ENCODE peak calls at places on chromosomes 16 and 17, in nine cellular contexts. T is lower leg skin, L is GM12878, P is spleen, R is sigmoid colon, B is IMR-90, J is tibial nerve, N is H54, M is A549. Z is an unnamed sample.
A peak's percentile ranks its signal among the peaks of the same experiment; 100 is the strongest.

GRCh38 chr16:19804538-19805323 is 79.9 kb downstream of the GPRC5B start:
- DNase-seq in M (no peak), R (peak; percentile 80), N (no peak), J (peak; percentile 43), T (peak; percentile 48), B (no peak), L (no peak), P (no peak), Z (no peak)

GRCh38 chr17:42613699-42614295 is 4.3 kb downstream of the TUBG1 start:
- DNase-seq in T (no peak), P (no peak), N (no peak), R (no peak), L (no peak), M (no peak), B (no peak), J (no peak), Z (no peak)

GRCh38 chr17:6755731-6756184 is at the start of gene XAF1:
- DNase-seq in J (peak; percentile 34), L (peak; percentile 40), T (peak; percentile 35), N (no peak), B (peak; percentile 33), R (peak; percentile 68), M (no peak), P (peak; percentile 84), Z (no peak)

GRCh38 chr17:65548570-65548969 is 12.9 kb downstream of the AXIN2 start:
- DNase-seq in M (no peak), L (no peak), P (peak; percentile 2), T (no peak), R (no peak), B (no peak), J (no peak), N (no peak), Z (no peak)

GRCh38 chr16:1075546-1075945 is 3.0 kb downstream of the SSTR5 start:
- DNase-seq in R (no peak), M (no peak), J (no peak), T (no peak), B (no peak), N (no peak), L (no peak), P (no peak), Z (no peak)

GRCh38 chr17:2631211-2631610 is 37.8 kb downstream of the PAFAH1B1 start:
- DNase-seq in M (no peak), L (no peak), B (no peak), N (no peak), P (no peak), R (no peak), J (no peak), T (no peak), Z (no peak)

GRCh38 chr16:17459903-17460521 is 10.7 kb downstream of the XYLT1 start:
- DNase-seq in B (no peak), J (peak; percentile 45), P (peak; percentile 76), M (no peak), T (no peak), R (no peak), L (no peak), N (no peak), Z (no peak)

GRCh38 chr16:3009568-3010390 is 2.9 kb upstream of the CLDN9 start:
- DNase-seq in J (no peak), T (no peak), R (no peak), L (no peak), B (peak; percentile 9), N (no peak), P (no peak), M (no peak), Z (no peak)

GRCh38 chr16:23566724-23567123 is 9.2 kb downstream of the UBFD1 start:
- DNase-seq in L (no peak), P (peak; percentile 32), N (no peak), B (no peak), T (no peak), J (no peak), R (no peak), M (no peak), Z (no peak)

GRCh38 chr17:31388770-31389672 is 2.5 kb upstream of the RAB11FIP4 start:
- DNase-seq in M (no peak), T (no peak), B (no peak), J (no peak), R (no peak), P (no peak), L (no peak), N (no peak), Z (peak; percentile 70)

GRCh38 chr17:73323622-73324455 is 12.0 kb upstream of the CDC42EP4 start:
- DNase-seq in R (no peak), B (peak; percentile 58), M (no peak), T (no peak), P (no peak), N (no peak), L (no peak), J (peak; percentile 60), Z (no peak)

GRCh38 chr16:28882476-28883180 is 4.3 kb downstream of the ATP2A1 start:
- DNase-seq in T (no peak), N (no peak), J (no peak), P (peak; percentile 59), R (no peak), B (no peak), L (no peak), M (no peak), Z (no peak)

GRCh38 chr17:63984651-63985386 is 12.1 kb upstream of the SCN4A start:
- DNase-seq in L (no peak), P (no peak), N (peak; percentile 86), B (peak; percentile 91), T (peak; percentile 70), M (peak; percentile 41), R (no peak), J (peak; percentile 74), Z (no peak)

GRCh38 chr17:45703806-45704205 is 80.3 kb upstream of the CRHR1 start:
- DNase-seq in P (no peak), L (no peak), B (no peak), R (no peak), T (no peak), N (no peak), M (no peak), J (no peak), Z (no peak)

GRCh38 chr16:75644240-75645012 is 3.0 kb downstream of the KARS1 start:
- DNase-seq in N (no peak), T (no peak), M (no peak), R (no peak), P (no peak), J (no peak), L (no peak), B (no peak), Z (no peak)

GRCh38 chr16:10386517-10387377 is 886 bp downstream of the ATF7IP2 start:
- DNase-seq in P (no peak), L (peak; percentile 5), T (no peak), M (peak; percentile 29), N (no peak), J (no peak), B (peak; percentile 2), R (no peak), Z (no peak)

GRCh38 chr16:88542231-88542630 is 28.0 kb upstream of the ZC3H18 start:
- DNase-seq in J (no peak), M (no peak), T (no peak), B (no peak), L (no peak), P (no peak), R (no peak), N (no peak), Z (no peak)

DNA sequence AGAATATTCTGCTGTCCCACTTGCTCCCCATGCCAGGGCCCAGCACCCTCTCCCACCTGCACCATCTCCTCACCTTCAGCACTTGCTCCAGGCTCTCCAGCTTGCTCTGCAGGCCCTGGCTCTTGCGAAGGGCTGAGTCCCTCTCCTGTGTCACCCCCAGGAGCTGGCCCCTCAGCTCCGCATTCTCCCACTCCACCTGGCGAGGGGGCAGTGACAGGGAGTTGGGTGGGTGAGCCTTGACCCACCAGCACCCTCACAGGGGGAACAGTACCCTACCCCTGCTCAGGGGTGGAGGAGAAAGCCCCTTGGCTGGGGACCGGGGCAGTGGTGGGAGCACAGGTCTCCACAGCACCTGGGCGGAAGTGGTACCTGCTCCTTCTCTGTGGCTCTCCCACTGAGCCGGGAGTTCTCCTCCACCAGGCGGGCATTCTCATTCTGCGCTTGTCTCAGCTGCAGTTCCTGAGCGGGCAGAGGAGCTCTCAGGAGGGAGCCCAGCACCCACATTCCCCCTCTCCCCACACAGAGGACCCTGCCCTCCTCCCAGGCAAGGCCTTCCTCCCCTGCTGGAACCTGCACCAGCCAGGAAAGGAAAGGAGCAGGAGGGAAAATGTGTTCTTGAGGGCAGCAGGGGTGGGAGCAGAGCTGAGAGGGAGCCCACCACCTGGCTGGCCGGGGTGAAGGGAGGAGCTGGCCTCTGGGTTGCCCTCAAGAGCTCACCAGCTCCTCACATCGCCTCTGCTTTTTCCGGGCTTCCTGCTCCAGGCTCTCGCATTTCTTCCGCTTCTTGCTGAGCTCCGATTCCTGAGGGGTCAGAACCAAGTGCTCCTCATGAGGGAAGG is 5.8 kb downstream of the TSPOAP1 start:
- DNase-seq in J (no peak), P (peak; percentile 69), B (no peak), R (no peak), M (no peak), N (no peak), L (no peak), T (no peak), Z (peak; percentile 15)
- TF ChIP-seq POLR2A in J (no peak), P (no peak), B (no peak), R (no peak), M (no peak), N (no peak), L (peak; percentile 45), T (no peak), Z (peak; percentile 48)

GRCh38 chr17:82497483-82498405 is 21.8 kb upstream of the FOXK2 start:
- DNase-seq in J (peak; percentile 24), M (peak; percentile 48), P (peak; percentile 85), N (no peak), T (no peak), B (peak; percentile 82), R (peak; percentile 80), L (no peak), Z (no peak)
- TF ChIP-seq POLR2A in J (no peak), M (no peak), P (no peak), N (no peak), T (no peak), B (no peak), R (no peak), L (no peak), Z (no peak)

DNA sequence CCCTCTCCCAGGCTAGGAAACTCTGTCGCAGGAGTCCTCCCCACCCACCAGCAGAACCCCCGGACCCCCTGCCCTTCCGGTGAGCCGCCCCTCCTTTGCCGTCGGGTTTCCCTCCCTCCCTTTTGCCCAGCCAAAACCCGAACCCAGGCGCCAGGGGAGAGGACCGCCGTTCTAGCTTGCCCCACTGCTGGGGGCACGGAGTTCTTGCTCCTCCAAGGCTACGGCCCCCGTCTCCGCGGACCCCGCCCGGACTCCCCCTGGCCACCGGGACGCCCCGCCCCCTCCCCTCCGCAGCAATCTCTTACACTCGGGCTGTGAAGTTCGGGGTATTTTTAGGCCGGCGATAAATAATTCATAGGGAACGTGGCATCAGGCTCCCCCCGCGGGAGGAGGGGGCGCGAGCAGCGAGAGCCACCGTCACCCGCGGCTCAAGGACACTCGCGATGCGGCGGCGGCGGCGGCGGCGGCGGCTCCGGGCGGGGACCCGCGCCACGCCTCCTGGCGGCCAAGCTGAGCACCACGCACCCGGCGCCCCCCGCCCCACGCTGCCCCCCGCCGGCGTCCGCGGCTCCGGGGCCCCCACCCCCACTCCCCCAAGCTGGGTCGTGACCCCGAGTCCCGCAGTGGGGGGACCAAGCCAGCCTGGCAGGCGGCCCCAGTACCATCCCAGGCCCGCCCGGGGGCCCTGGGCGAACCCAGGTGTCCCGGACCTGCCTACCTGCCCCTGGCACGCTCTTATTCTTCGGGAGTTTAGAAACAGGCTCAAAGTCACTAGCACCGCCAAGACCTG is at the start of gene GRIN2C:
- DNase-seq in M (no peak), B (no peak), J (no peak), P (no peak), T (no peak), N (no peak), L (no peak), R (no peak), Z (no peak)
- TF ChIP-seq POLR2A in M (no peak), B (no peak), J (no peak), P (no peak), T (no peak), N (no peak), L (no peak), R (no peak), Z (no peak)

GRCh38 chr17:80101160-80101945 is at the start of gene GAA:
- DNase-seq in N (peak; percentile 91), M (peak; percentile 84), L (peak; percentile 28), T (peak; percentile 44), J (peak; percentile 70), B (peak; percentile 76), P (peak; percentile 97), R (peak; percentile 93), Z (peak; percentile 99)
- TF ChIP-seq POLR2A in N (peak; percentile 73), M (peak; percentile 93), L (peak; percentile 74), T (no peak), J (peak; percentile 56), B (peak; percentile 50), P (peak; percentile 15), R (no peak), Z (peak; percentile 31)